ENCODE peak calls at places on chromosomes 4 and X, in seven cellular contexts. W, C, H, Q, U, K and J are unnamed samples.

GRCh38 chrX:42495139-42495538 is 282.8 kb downstream of the PPP1R2C start:
- DNase-seq in Q (no peak), W (no peak), C (no peak), H (no peak), U (no peak), K (no peak), J (no peak)

GRCh38 chr4:120629546-120629945 is 293.0 kb downstream of the PRDM5 start:
- DNase-seq in C (no peak), W (no peak), Q (no peak), H (no peak), K (no peak), U (no peak), J (no peak)

GRCh38 chrX:39845289-39845688 is 252.5 kb downstream of the BCOR start:
- DNase-seq in U (no peak), K (no peak), C (no peak), H (no peak), Q (no peak), W (no peak), J (no peak)

GRCh38 chr4:22170353-22170752 is 221.8 kb upstream of the KCNIP4 start:
- DNase-seq in H (no peak), W (no peak), Q (no peak), U (no peak), C (no peak), K (no peak), J (peak; percentile 51)

GRCh38 chr4:132387060-132387459 is 762.0 kb upstream of the PCDH10 start:
- DNase-seq in U (no peak), Q (no peak), H (no peak), K (no peak), C (no peak), W (no peak), J (no peak)

GRCh38 chrX:112840382-112841113 is at the start of gene AMOT:
- DNase-seq in W (peak; percentile 83), K (no peak), H (peak; percentile 81), U (peak; percentile 42), Q (peak; percentile 79), C (peak; percentile 90), J (peak; percentile 95)

GRCh38 chrX:3712870-3713224 is 602 bp downstream of the PRKX start:
- DNase-seq in K (no peak), Q (no peak), U (peak; percentile 31), W (no peak), C (no peak), H (no peak), J (no peak)

GRCh38 chr4:81404294-81404693 is 67.4 kb downstream of the RASGEF1B start:
- DNase-seq in U (no peak), W (no peak), C (no peak), K (no peak), H (no peak), Q (no peak), J (peak; percentile 16)

GRCh38 chr4:153755186-153755585 is 4.6 kb downstream of the RNF175 start:
- DNase-seq in Q (no peak), C (no peak), H (no peak), W (no peak), U (no peak), K (no peak), J (peak; percentile 28)

GRCh38 chr4:4859010-4859798 is at the start of gene MSX1:
- DNase-seq in K (peak; percentile 37), H (peak; percentile 90), Q (peak; percentile 87), C (peak; percentile 95), U (peak; percentile 91), W (peak; percentile 91), J (peak; percentile 95)

GRCh38 chrX:22628275-22628674 is 355.6 kb downstream of the CBLL2 start:
- DNase-seq in C (no peak), W (no peak), Q (no peak), K (no peak), H (peak; percentile 6), U (no peak), J (no peak)

GRCh38 chr4:51943221-51943620 is 76.9 kb downstream of the LRRC66 start:
- DNase-seq in H (no peak), K (no peak), C (no peak), W (no peak), U (no peak), Q (no peak), J (no peak)
- H3K4me1 ChIP-seq in H (no peaks in the 10 kb centered on the region), K (peaks cover 21% of the 10 kb centered on the region), C (no peaks in the 10 kb centered on the region), W (peaks cover 2% of the 10 kb centered on the region), U (no peaks in the 10 kb centered on the region), Q (peaks cover 13% of the 10 kb centered on the region), J (no peaks in the 10 kb centered on the region)

GRCh38 chr4:1238676-1239000 is 10.3 kb downstream of the CTBP1 start:
- DNase-seq in C (peak; percentile 64), Q (no peak), W (peak; percentile 24), H (no peak), K (no peak), U (no peak), J (no peak)
- H3K36me3 ChIP-seq in C (peaks cover 2% of the 10 kb centered on the region), Q (peaks cover 26% of the 10 kb centered on the region), W (peaks cover 6% of the 10 kb centered on the region), H (peaks cover 67% of the 10 kb centered on the region), K (peaks cover 54% of the 10 kb centered on the region), U (peaks cover 75% of the 10 kb centered on the region), J (peaks cover 28% of the 10 kb centered on the region)

GRCh38 chr4:53174824-53175223 is 191.0 kb downstream of the SCFD2 start:
- DNase-seq in C (no peak), U (no peak), Q (no peak), K (no peak), H (no peak), W (no peak), J (no peak)

GRCh38 chr4:53173576-53173975 is 192.3 kb downstream of the SCFD2 start:
- DNase-seq in K (no peak), W (no peak), Q (no peak), U (no peak), H (no peak), C (no peak), J (no peak)

GRCh38 chr4:53169695-53170617 is 195.9 kb downstream of the SCFD2 start:
- DNase-seq in H (no peak), Q (no peak), C (no peak), K (no peak), U (no peak), W (no peak), J (no peak)

GRCh38 chr4:53168237-53168636 is 197.6 kb downstream of the SCFD2 start:
- DNase-seq in U (peak; percentile 18), H (no peak), W (no peak), C (no peak), K (no peak), Q (no peak), J (no peak)

DNA sequence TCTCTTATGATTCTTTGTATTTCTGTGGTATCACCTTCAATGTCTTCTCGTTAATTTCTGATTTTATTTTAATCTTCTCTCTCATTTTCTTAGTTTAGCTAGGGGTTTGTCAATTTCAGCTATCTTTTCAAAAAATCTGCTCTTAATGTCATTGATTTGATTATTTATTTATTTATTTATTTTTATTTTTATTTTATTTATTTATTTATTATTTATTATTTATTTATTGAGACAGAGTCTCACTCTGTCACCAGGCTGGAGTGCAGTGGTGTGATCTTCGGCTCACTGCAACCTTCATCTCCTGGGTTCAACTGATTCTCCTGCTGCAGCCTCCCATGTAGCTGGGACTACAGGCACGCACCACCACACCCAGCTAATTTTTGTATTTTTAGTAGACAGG is 194.1 kb downstream of the SCFD2 start:
- DNase-seq in K (no peak), C (no peak), W (no peak), U (no peak), Q (no peak), H (no peak), J (no peak)
- H3K4me1 ChIP-seq in K (no peaks in the 10 kb centered on the region), C (no peaks in the 10 kb centered on the region), W (no peaks in the 10 kb centered on the region), U (no peaks in the 10 kb centered on the region), Q (no peaks in the 10 kb centered on the region), H (no peaks in the 10 kb centered on the region), J (no peaks in the 10 kb centered on the region)

GRCh38 chr4:78735697-78736096 is 40.5 kb upstream of the BMP2K start:
- DNase-seq in H (no peak), U (no peak), Q (no peak), C (no peak), W (no peak), K (no peak), J (no peak)
- H3K36me3 ChIP-seq in H (no peaks in the 10 kb centered on the region), U (no peaks in the 10 kb centered on the region), Q (no peaks in the 10 kb centered on the region), C (no peaks in the 10 kb centered on the region), W (no peaks in the 10 kb centered on the region), K (no peaks in the 10 kb centered on the region), J (no peaks in the 10 kb centered on the region)

DNA sequence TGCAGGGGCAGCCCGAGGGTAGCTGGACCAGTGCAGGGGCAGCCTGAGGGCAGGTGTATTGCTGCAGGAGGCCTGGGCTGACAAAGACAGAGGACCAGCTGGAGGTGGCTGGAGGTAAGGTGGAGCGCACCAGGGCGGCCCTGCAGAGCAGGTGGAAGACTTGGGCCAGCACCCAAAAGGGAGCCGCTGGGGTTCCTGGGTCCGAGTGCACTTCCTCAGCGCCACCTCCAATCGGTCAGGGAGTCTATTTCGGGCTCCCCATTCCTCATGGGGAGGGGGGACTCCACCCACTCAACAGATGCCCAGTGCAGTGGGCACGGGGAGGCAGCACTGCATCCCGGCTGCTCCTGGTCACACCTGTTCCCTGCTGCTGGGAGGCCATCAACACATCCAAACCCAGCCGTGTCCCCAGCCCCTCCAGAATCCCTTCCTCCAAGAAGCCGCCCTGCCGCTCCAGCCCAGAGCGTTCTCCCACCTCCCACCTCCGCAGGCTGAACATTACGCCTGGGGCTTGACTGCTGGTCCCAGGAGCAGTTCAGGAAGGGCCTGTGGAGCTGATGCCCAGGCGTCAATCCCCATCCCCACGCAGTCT is 1.5 kb downstream of the LRPAP1 start:
- DNase-seq in C (peak; percentile 73), H (no peak), U (no peak), K (no peak), Q (no peak), W (no peak), J (no peak)
- H3K4me1 ChIP-seq in C (no peaks in the 10 kb centered on the region), H (peaks cover 41% of the 10 kb centered on the region), U (peaks cover 54% of the 10 kb centered on the region), K (peaks cover 32% of the 10 kb centered on the region), Q (peaks cover 27% of the 10 kb centered on the region), W (peaks cover 20% of the 10 kb centered on the region), J (peaks cover 26% of the 10 kb centered on the region)

GRCh38 chr4:182265881-182266280 is 22.7 kb downstream of the TENM3 start:
- DNase-seq in Q (no peak), H (no peak), C (no peak), U (peak; percentile 32), W (no peak), K (no peak), J (no peak)

GRCh38 chr4:182273191-182273935 is 30.2 kb downstream of the TENM3 start:
- DNase-seq in C (no peak), H (no peak), W (no peak), K (no peak), Q (no peak), U (no peak), J (no peak)

GRCh38 chr4:182267048-182267447 is 23.8 kb downstream of the TENM3 start:
- DNase-seq in U (no peak), C (no peak), H (no peak), W (no peak), Q (no peak), K (no peak), J (no peak)

GRCh38 chr4:182271731-182272525 is 28.7 kb downstream of the TENM3 start:
- DNase-seq in Q (no peak), H (no peak), W (no peak), C (no peak), U (no peak), K (no peak), J (no peak)

GRCh38 chr4:182268966-182269365 is 25.8 kb downstream of the TENM3 start:
- DNase-seq in Q (no peak), W (no peak), U (no peak), H (no peak), C (no peak), K (no peak), J (no peak)
- H3K36me3 ChIP-seq in Q (no peaks in the 10 kb centered on the region), W (no peaks in the 10 kb centered on the region), U (no peaks in the 10 kb centered on the region), H (no peaks in the 10 kb centered on the region), C (no peaks in the 10 kb centered on the region), K (no peaks in the 10 kb centered on the region), J (no peaks in the 10 kb centered on the region)

GRCh38 chr4:156799121-156799589 is 172.4 kb downstream of the PDGFC start:
- DNase-seq in W (no peak), K (no peak), C (no peak), U (no peak), H (no peak), Q (no peak), J (no peak)
- H3K4me1 ChIP-seq in W (no peaks in the 10 kb centered on the region), K (peaks cover 19% of the 10 kb centered on the region), C (no peaks in the 10 kb centered on the region), U (no peaks in the 10 kb centered on the region), H (peaks cover 15% of the 10 kb centered on the region), Q (no peaks in the 10 kb centered on the region), J (no peaks in the 10 kb centered on the region)